ENCODE peak calls at places on chromosomes 11 and 22, in nine cellular contexts. L is osteocyte; D is adrenal gland; Y is keratinocyte; T is CD8-positive, alpha-beta T cell; F is fibroblast of lung; R is testis; I is endothelial cell; H is brain microvascular endothelial cell. J is an unnamed sample.
A peak's percentile ranks its signal among the peaks of the same experiment; 100 is the strongest.

GRCh38 chr11:20117291-20117690 is 43.0 kb downstream of the DBX1 start:
- DNase-seq in Y (no peak), D (no peak), I (no peak), R (no peak), H (no peak), F (peak; percentile 75), T (no peak), L (no peak), J (no peak)

GRCh38 chr11:69002101-69002742 is 10.8 kb downstream of the MRGPRF start:
- DNase-seq in F (no peak), L (no peak), T (no peak), D (no peak), I (no peak), R (no peak), H (no peak), Y (no peak), J (peak; percentile 22)

GRCh38 chr11:20668844-20669832 is at the start of gene NELL1:
- DNase-seq in L (no peak), I (peak; percentile 26), T (no peak), Y (no peak), D (no peak), F (no peak), R (no peak), H (no peak), J (no peak)

GRCh38 chr22:37735054-37735453 is 38.2 kb downstream of the TRIOBP start:
- DNase-seq in D (peak; percentile 81), T (no peak), L (no peak), F (no peak), R (peak; percentile 74), H (no peak), I (peak; percentile 67), Y (no peak), J (no peak)

GRCh38 chr11:110711448-110711775 is 825 bp downstream of the ARHGAP20 start:
- DNase-seq in R (no peak), I (no peak), Y (no peak), H (no peak), F (no peak), T (no peak), D (no peak), L (no peak), J (no peak)

GRCh38 chr11:58656348-58656747 is 33.9 kb downstream of the CNTF start:
- DNase-seq in F (no peak), T (no peak), I (no peak), D (no peak), H (no peak), Y (no peak), R (no peak), L (no peak), J (no peak)

GRCh38 chr22:44845796-44846720 is 93.7 kb downstream of the ARHGAP8 start:
- DNase-seq in F (no peak), R (no peak), D (no peak), T (no peak), L (no peak), H (no peak), I (no peak), Y (no peak), J (no peak)

GRCh38 chr22:17105143-17106129 is 15.7 kb downstream of the TMEM121B start:
- DNase-seq in R (no peak), D (no peak), I (no peak), Y (no peak), F (no peak), H (no peak), L (no peak), T (no peak), J (no peak)

GRCh38 chr22:45096256-45096907 is 67.3 kb upstream of the NUP50 start:
- DNase-seq in I (peak; percentile 76), Y (no peak), H (peak; percentile 59), T (peak; percentile 58), F (peak; percentile 31), D (peak; percentile 66), L (no peak), R (peak; percentile 72), J (no peak)

GRCh38 chr11:124152770-124153407 is 30.3 kb upstream of the OR10D3 start:
- DNase-seq in L (no peak), R (no peak), H (no peak), Y (no peak), F (no peak), T (no peak), I (no peak), D (no peak), J (no peak)
- TF ChIP-seq CTCF in L (no peak), R (no peak), H (no peak), Y (peak; percentile 9), F (peak; percentile 1), T (no peak), I (peak; percentile 60), D (no peak), J (no peak)

GRCh38 chr11:118658372-118659313 is 20.8 kb downstream of the TREH start:
- DNase-seq in R (no peak), D (no peak), I (peak; percentile 25), L (no peak), Y (no peak), F (peak; percentile 26), T (no peak), H (no peak), J (no peak)
- TF ChIP-seq CTCF in R (no peak), D (no peak), I (no peak), L (no peak), Y (peak; percentile 46), F (no peak), T (no peak), H (peak; percentile 61), J (no peak)

GRCh38 chr11:9384535-9385287 is at the start of gene IPO7:
- DNase-seq in R (peak; percentile 96), T (peak; percentile 87), Y (no peak), D (peak; percentile 90), L (peak; percentile 93), F (peak; percentile 92), I (peak; percentile 78), H (peak; percentile 89), J (peak; percentile 70)
- TF ChIP-seq CTCF in R (peak; percentile 13), T (no peak), Y (peak; percentile 32), D (no peak), L (peak; percentile 52), F (peak; percentile 33), I (no peak), H (peak; percentile 63), J (no peak)

GRCh38 chr11:4825132-4825531 is 4.0 kb downstream of the OR51F2 start:
- DNase-seq in Y (no peak), H (no peak), L (no peak), F (no peak), I (no peak), R (no peak), D (no peak), T (no peak), J (no peak)

GRCh38 chr11:4821021-4821420 is at the start of gene OR51F2:
- DNase-seq in I (no peak), R (no peak), L (no peak), Y (no peak), D (no peak), T (no peak), H (no peak), F (no peak), J (no peak)

GRCh38 chr11:4830909-4831308 is 9.8 kb downstream of the OR51F2 start:
- DNase-seq in R (no peak), T (no peak), Y (no peak), F (no peak), I (no peak), H (no peak), L (no peak), D (no peak), J (no peak)

DNA sequence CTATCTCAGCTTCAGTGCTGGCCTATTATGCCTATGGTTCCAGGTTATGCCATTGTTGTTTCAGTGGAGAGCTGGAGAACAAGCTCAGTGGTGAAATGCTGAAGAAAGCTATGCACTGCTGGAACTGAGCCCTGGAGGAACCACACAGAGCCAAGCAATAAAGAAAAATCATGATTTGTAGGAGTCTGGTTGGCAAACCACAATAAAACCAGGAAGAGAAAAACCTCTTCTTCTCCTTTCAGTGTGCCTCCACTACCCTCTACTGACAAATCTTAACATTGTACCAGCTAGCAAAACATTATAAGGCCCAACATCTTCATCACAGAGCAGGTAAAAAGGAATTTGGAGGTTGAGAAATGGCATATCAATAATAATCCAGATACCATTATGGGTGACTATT is 5.3 kb downstream of the OR51F2 start:
- DNase-seq in F (peak; percentile 12), T (no peak), R (no peak), I (no peak), D (no peak), H (peak; percentile 28), Y (no peak), L (no peak), J (no peak)
- TF ChIP-seq CTCF in F (no peak), T (no peak), R (peak; percentile 34), I (no peak), D (no peak), H (peak; percentile 17), Y (peak; percentile 37), L (peak; percentile 75), J (no peak)

DNA sequence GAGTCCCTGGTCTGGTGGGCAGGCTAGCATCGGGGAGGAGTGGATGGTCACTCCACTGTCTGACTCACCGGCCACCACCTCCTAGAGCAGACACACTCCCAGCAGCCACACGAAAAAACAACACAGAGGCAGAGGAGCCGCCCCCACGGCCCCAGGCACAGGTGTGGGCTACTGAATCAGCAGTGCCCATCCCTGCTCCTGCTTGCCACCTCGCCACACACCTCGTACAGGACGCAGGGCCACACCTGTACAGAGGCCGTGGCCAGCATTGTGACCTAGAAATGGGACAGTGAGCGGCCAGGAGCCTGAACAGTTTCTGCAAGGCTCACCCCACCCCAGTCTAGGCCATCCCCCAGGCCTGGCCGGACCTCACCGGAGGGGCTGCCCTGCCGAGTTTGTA is 14.0 kb downstream of the TRIM29 start:
- DNase-seq in H (no peak), I (no peak), D (no peak), Y (no peak), F (no peak), T (no peak), L (no peak), R (no peak), J (no peak)
- TF ChIP-seq CTCF in H (no peak), I (no peak), D (no peak), Y (no peak), F (no peak), T (no peak), L (no peak), R (no peak), J (no peak)